ENCODE peak calls at places on chromosomes 3 and 15, in ten cellular contexts. I is fibroblast of lung; K is WTC11; U is naive B cell; E is amniotic stem cell; Y is EL; X is stromal cell of bone marrow; M is heart right ventricle; G is activated naive CD8-positive, alpha-beta T cell treated with anti-CD3 and anti-CD28 coated beads, Interleukin-2, amount 50 U/mL, for 24 hours; F is NT2/D1. W is an unnamed sample.
A peak's percentile ranks its signal among the peaks of the same experiment; 100 is the strongest.

GRCh38 chr15:70494861-70495571 is 268.3 kb downstream of the UACA start:
- DNase-seq in F (no peak), U (no peak), X (peak; percentile 92), M (no peak), I (peak; percentile 91), E (peak; percentile 95), G (peak; percentile 65), K (no peak), Y (peak; percentile 98), W (no peak)

GRCh38 chr3:197575362-197575761 is 19.6 kb upstream of the BDH1 start:
- DNase-seq in M (no peak), I (no peak), X (no peak), K (no peak), E (no peak), F (no peak), Y (no peak), U (no peak), G (no peak), W (no peak)

GRCh38 chr15:27601239-27601942 is 497.7 kb downstream of the OCA2 start:
- DNase-seq in I (peak; percentile 22), E (no peak), Y (no peak), M (no peak), U (no peak), X (no peak), K (no peak), G (no peak), F (peak; percentile 2), W (no peak)

GRCh38 chr15:34799149-34799824 is 3.9 kb upstream of the ACTC1 start:
- DNase-seq in K (no peak), G (no peak), E (no peak), U (no peak), Y (peak; percentile 39), X (no peak), F (no peak), I (peak; percentile 29), M (peak; percentile 80), W (no peak)

GRCh38 chr3:12663311-12663935 is 494 bp downstream of the RAF1 start:
- DNase-seq in K (no peak), X (peak; percentile 18), E (no peak), I (peak; percentile 44), U (peak; percentile 17), M (peak; percentile 48), F (no peak), Y (peak; percentile 55), G (peak; percentile 55), W (peak; percentile 48)

GRCh38 chr3:79016587-79017380 is 751.0 kb downstream of the ROBO1 start:
- DNase-seq in F (no peak), X (no peak), G (no peak), M (no peak), Y (peak; percentile 35), U (no peak), K (no peak), E (no peak), I (no peak), W (no peak)

GRCh38 chr15:80403712-80404056 is 498 bp upstream of the ARNT2 start:
- DNase-seq in U (no peak), Y (peak; percentile 7), E (no peak), M (no peak), G (no peak), I (no peak), X (no peak), K (peak; percentile 49), F (no peak), W (no peak)

GRCh38 chr15:76176487-76177085 is 116.8 kb downstream of the TMEM266 start:
- DNase-seq in X (no peak), F (no peak), E (no peak), I (no peak), K (no peak), U (no peak), G (no peak), Y (no peak), M (no peak), W (no peak)

GRCh38 chr3:159130108-159130507 is 328.3 kb downstream of the MFSD1 start:
- DNase-seq in Y (no peak), I (no peak), K (peak; percentile 56), G (no peak), U (no peak), X (no peak), E (no peak), M (no peak), F (peak; percentile 15), W (peak; percentile 21)

GRCh38 chr15:73688455-73688854 is 4.3 kb downstream of the CD276 start:
- DNase-seq in K (no peak), U (no peak), G (no peak), F (no peak), I (no peak), M (no peak), E (no peak), X (no peak), Y (peak; percentile 27), W (no peak)

GRCh38 chr15:52417501-52417900 is 111.2 kb downstream of the MYO5A start:
- DNase-seq in E (no peak), Y (peak; percentile 50), K (no peak), U (no peak), M (no peak), G (no peak), X (peak; percentile 30), I (peak; percentile 51), F (no peak), W (no peak)

GRCh38 chr15:96070636-96071035 is 259.9 kb upstream of the NR2F2 start:
- DNase-seq in Y (peak; percentile 45), E (no peak), U (no peak), I (peak; percentile 21), X (no peak), K (no peak), F (no peak), M (no peak), G (no peak), W (no peak)

GRCh38 chr3:140018556-140018955 is 83.6 kb downstream of the CLSTN2 start:
- DNase-seq in M (no peak), X (no peak), K (no peak), U (no peak), E (no peak), Y (no peak), G (no peak), F (no peak), I (no peak), W (no peak)

GRCh38 chr3:44887101-44887500 is 12.7 kb downstream of the TGM4 start:
- DNase-seq in G (no peak), U (no peak), E (no peak), K (no peak), Y (no peak), M (no peak), F (no peak), I (no peak), X (no peak), W (no peak)

GRCh38 chr15:69225355-69226027 is 65.1 kb downstream of the GLCE start:
- DNase-seq in X (peak; percentile 12), Y (peak; percentile 31), U (no peak), K (no peak), G (no peak), E (peak; percentile 19), F (peak; percentile 8), M (no peak), I (peak; percentile 74), W (no peak)

GRCh38 chr3:58150800-58151199 is 60.0 kb downstream of the DNASE1L3 start:
- DNase-seq in G (no peak), K (no peak), U (no peak), Y (no peak), M (no peak), F (no peak), I (no peak), E (no peak), X (no peak), W (no peak)

W was measured in transverse colon.